ENCODE peak calls at places on chromosomes 2 and 18, in four cellular contexts. One of them, this sample, is unnamed.

GRCh38 chr2:15733867-15734765 is 142.4 kb downstream of the DDX1 start:
- DNase-seq in SK-N-SH: no peak
- DNase-seq in K562: no peak
- DNase-seq in HepG2: peak; percentile 71
- DNase-seq in this sample: no peak

GRCh38 chr2:45852450-45853150 is 201.1 kb downstream of the PRKCE start:
- DNase-seq in SK-N-SH: no peak
- DNase-seq in K562: no peak
- DNase-seq in HepG2: no peak
- DNase-seq in this sample: no peak

GRCh38 chr2:104703669-104704068 is 150.2 kb upstream of the POU3F3 start:
- DNase-seq in SK-N-SH: no peak
- DNase-seq in K562: no peak
- DNase-seq in HepG2: no peak
- DNase-seq in this sample: no peak

GRCh38 chr2:233346930-233347329 is 7.4 kb upstream of the DGKD start:
- DNase-seq in SK-N-SH: no peak
- DNase-seq in K562: no peak
- DNase-seq in HepG2: no peak
- DNase-seq in this sample: no peak

GRCh38 chr2:33598472-33599174 is 476 bp downstream of the FAM98A start:
- DNase-seq in SK-N-SH: peak; percentile 50
- DNase-seq in K562: peak; percentile 35
- DNase-seq in HepG2: peak; percentile 45
- DNase-seq in this sample: no peak

GRCh38 chr2:236580746-236581355 is 11.2 kb downstream of the ACKR3 start:
- DNase-seq in SK-N-SH: no peak
- DNase-seq in K562: no peak
- DNase-seq in HepG2: no peak
- DNase-seq in this sample: no peak

GRCh38 chr2:205706769-205707375 is 24.6 kb downstream of the NRP2 start:
- DNase-seq in SK-N-SH: no peak
- DNase-seq in K562: no peak
- DNase-seq in HepG2: no peak
- DNase-seq in this sample: no peak

GRCh38 chr18:42742976-42743755 is 372.3 kb downstream of the RIT2 start:
- DNase-seq in SK-N-SH: no peak
- DNase-seq in K562: no peak
- DNase-seq in HepG2: no peak
- DNase-seq in this sample: no peak

GRCh38 chr18:354003-354402 is 86.2 kb upstream of the THOC1 start:
- DNase-seq in SK-N-SH: no peak
- DNase-seq in K562: no peak
- DNase-seq in HepG2: no peak
- DNase-seq in this sample: no peak

GRCh38 chr18:48546411-48546810 is 7.6 kb downstream of the CTIF start:
- DNase-seq in SK-N-SH: no peak
- DNase-seq in K562: no peak
- DNase-seq in HepG2: no peak
- DNase-seq in this sample: no peak

GRCh38 chr2:7670905-7671304 is 753.7 kb downstream of the RNF144A start:
- DNase-seq in SK-N-SH: no peak
- DNase-seq in K562: no peak
- DNase-seq in HepG2: no peak
- DNase-seq in this sample: no peak

GRCh38 chr2:197707316-197708213 is 2.4 kb downstream of the MARS2 start:
- DNase-seq in SK-N-SH: peak; percentile 43
- DNase-seq in K562: no peak
- DNase-seq in HepG2: peak; percentile 61
- DNase-seq in this sample: no peak

GRCh38 chr18:27579364-27579763 is 394.3 kb upstream of the CHST9 start:
- DNase-seq in SK-N-SH: no peak
- DNase-seq in K562: no peak
- DNase-seq in HepG2: no peak
- DNase-seq in this sample: no peak

GRCh38 chr2:199431748-199432213 is 26.0 kb downstream of the SATB2 start:
- DNase-seq in SK-N-SH: no peak
- DNase-seq in K562: peak; percentile 9
- DNase-seq in HepG2: no peak
- DNase-seq in this sample: no peak

GRCh38 chr18:77251730-77252050 is 2.0 kb downstream of the GALR1 start:
- DNase-seq in SK-N-SH: no peak
- DNase-seq in K562: no peak
- DNase-seq in HepG2: no peak
- DNase-seq in this sample: no peak

GRCh38 chr2:133982231-133982630 is 271.6 kb upstream of the MGAT5 start:
- DNase-seq in SK-N-SH: no peak
- DNase-seq in K562: no peak
- DNase-seq in HepG2: no peak
- DNase-seq in this sample: no peak

GRCh38 chr2:3147641-3148530 is 229.7 kb downstream of the EIPR1 start:
- DNase-seq in SK-N-SH: peak; percentile 43
- DNase-seq in K562: no peak
- DNase-seq in HepG2: no peak
- DNase-seq in this sample: no peak
- TF ChIP-seq JUND in SK-N-SH: no peak
- TF ChIP-seq JUND in K562: no peak
- TF ChIP-seq JUND in HepG2: no peak
- TF ChIP-seq JUND in this sample: no peak

GRCh38 chr2:27959496-27959895 is 69.0 kb downstream of the BABAM2 start:
- DNase-seq in SK-N-SH: no peak
- DNase-seq in K562: no peak
- DNase-seq in HepG2: peak; percentile 69
- DNase-seq in this sample: no peak

GRCh38 chr2:27963454-27963853 is 72.9 kb downstream of the BABAM2 start:
- DNase-seq in SK-N-SH: no peak
- DNase-seq in K562: no peak
- DNase-seq in HepG2: no peak
- DNase-seq in this sample: no peak

GRCh38 chr2:27958711-27959378 is 68.3 kb downstream of the BABAM2 start:
- DNase-seq in SK-N-SH: no peak
- DNase-seq in K562: no peak
- DNase-seq in HepG2: no peak
- DNase-seq in this sample: no peak

GRCh38 chr2:27961997-27962396 is 71.5 kb downstream of the BABAM2 start:
- DNase-seq in SK-N-SH: no peak
- DNase-seq in K562: no peak
- DNase-seq in HepG2: no peak
- DNase-seq in this sample: no peak

DNA sequence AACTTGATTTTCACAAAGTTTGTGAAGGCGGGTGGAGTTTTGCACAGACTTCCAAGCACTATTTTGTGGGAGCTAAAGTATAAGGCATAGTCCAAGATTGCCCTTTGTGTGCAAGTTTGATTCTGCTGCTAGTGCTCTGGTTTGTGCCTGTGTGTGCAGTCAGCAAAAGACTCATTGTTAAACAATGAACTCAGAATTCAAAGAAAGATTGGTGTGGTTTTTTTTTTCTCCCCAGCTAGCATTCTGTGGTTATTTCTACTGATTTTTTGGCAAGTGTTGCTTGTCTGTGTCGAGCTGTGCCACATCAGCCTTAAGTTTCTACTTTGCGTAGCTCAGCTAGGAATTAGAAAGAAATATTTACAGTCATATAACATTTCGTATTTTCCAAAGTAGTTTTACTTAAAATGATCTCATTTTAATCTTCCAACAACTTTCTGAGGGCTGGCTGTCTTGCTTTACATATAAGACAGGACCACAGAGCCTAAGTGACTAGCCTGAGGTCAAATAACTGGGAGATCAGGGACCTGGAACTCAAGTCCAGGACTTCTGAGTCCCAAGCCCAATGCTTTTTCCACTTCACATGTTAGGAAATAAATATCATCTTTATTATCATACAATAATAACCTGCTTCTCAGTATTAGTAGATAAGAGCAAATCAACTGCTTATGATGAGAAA is 69.8 kb downstream of the BABAM2 start:
- DNase-seq in SK-N-SH: no peak
- DNase-seq in K562: no peak
- DNase-seq in HepG2: no peak
- DNase-seq in this sample: no peak
- TF ChIP-seq JUND in SK-N-SH: peak; percentile 95
- TF ChIP-seq JUND in K562: no peak
- TF ChIP-seq JUND in HepG2: no peak
- TF ChIP-seq JUND in this sample: no peak

GRCh38 chr2:3575534-3576324 is 669 bp downstream of the RPS7 start:
- DNase-seq in SK-N-SH: peak; percentile 55
- DNase-seq in K562: peak; percentile 29
- DNase-seq in HepG2: no peak
- DNase-seq in this sample: no peak
- TF ChIP-seq JUND in SK-N-SH: no peak
- TF ChIP-seq JUND in K562: no peak
- TF ChIP-seq JUND in HepG2: no peak
- TF ChIP-seq JUND in this sample: no peak

GRCh38 chr2:232142502-232142901 is 181.0 kb downstream of the DIS3L2 start:
- DNase-seq in SK-N-SH: no peak
- DNase-seq in K562: no peak
- DNase-seq in HepG2: no peak
- DNase-seq in this sample: no peak

GRCh38 chr2:232142049-232142448 is 180.5 kb downstream of the DIS3L2 start:
- DNase-seq in SK-N-SH: peak; percentile 48
- DNase-seq in K562: peak; percentile 36
- DNase-seq in HepG2: peak; percentile 28
- DNase-seq in this sample: peak; percentile 4

GRCh38 chr2:232146294-232146693 is 184.8 kb downstream of the DIS3L2 start:
- DNase-seq in SK-N-SH: no peak
- DNase-seq in K562: no peak
- DNase-seq in HepG2: no peak
- DNase-seq in this sample: no peak

GRCh38 chr2:232141591-232141990 is 180.1 kb downstream of the DIS3L2 start:
- DNase-seq in SK-N-SH: no peak
- DNase-seq in K562: no peak
- DNase-seq in HepG2: no peak
- DNase-seq in this sample: no peak

DNA sequence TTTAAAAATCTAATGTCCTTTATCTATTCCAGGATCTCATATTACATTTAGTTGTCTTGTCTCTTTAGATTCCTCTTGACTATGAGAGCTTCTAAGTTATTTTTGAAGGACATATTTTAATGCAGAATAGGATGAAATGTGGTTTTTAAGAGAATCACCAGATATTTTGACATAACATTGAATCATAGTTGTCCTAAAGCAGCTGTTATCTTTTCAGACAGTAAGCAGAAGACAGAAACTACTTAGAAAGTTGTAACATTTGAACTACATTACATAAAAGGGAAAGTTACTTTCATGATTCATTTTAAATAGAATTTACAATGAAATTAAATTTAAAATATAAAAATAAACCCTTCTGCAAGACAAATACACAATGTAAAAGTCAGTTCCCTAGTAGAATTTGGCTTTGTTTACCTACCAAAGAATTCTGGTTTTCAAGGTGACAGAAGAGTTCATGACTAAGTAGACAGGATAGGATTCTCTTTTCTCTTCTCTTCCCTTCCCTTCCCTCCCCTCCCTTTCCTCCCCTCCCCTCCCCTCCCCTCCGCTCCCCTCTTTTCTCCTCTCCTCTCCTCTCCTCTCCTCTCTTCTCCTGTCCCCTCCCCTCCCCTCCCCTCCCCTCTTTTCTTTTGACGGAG is 186.0 kb downstream of the DIS3L2 start:
- DNase-seq in SK-N-SH: no peak
- DNase-seq in K562: no peak
- DNase-seq in HepG2: no peak
- DNase-seq in this sample: no peak
- TF ChIP-seq JUND in SK-N-SH: peak; percentile 29
- TF ChIP-seq JUND in K562: no peak
- TF ChIP-seq JUND in HepG2: no peak
- TF ChIP-seq JUND in this sample: no peak

GRCh38 chr2:40192864-40193669 is 258.8 kb downstream of the SLC8A1 start:
- DNase-seq in SK-N-SH: no peak
- DNase-seq in K562: no peak
- DNase-seq in HepG2: no peak
- DNase-seq in this sample: no peak
- TF ChIP-seq JUND in SK-N-SH: no peak
- TF ChIP-seq JUND in K562: no peak
- TF ChIP-seq JUND in HepG2: no peak
- TF ChIP-seq JUND in this sample: no peak

DNA sequence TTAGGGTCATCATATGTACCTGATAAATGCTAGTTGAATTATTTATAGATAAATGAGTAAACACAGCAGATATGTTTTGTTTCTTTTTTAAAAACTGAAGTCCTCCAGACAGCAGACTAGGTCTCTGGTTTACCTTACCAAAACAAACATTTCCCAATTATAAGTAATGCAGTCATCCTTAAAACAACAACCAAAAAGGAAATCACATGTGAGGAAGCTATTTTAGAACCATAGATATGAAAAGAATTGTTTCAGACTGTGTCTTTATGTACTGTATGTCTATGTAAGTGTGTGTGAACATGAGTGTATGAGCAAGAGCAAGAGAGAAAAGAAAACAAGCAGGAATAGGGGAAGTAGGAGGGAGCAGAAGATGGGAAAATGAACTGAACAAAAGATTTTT is 441.0 kb downstream of the CPS1 start:
- DNase-seq in SK-N-SH: no peak
- DNase-seq in K562: no peak
- DNase-seq in HepG2: no peak
- DNase-seq in this sample: no peak
- TF ChIP-seq JUND in SK-N-SH: no peak
- TF ChIP-seq JUND in K562: no peak
- TF ChIP-seq JUND in HepG2: no peak
- TF ChIP-seq JUND in this sample: no peak

This sample was measured in T47D.